ENCODE peak calls at places on chromosome 9, in six cellular contexts. A is sigmoid colon, K is SK-N-SH, R is HCT116, S is breast epithelium, Y is vagina. J is an unnamed sample.

GRCh38 chr9:68560131-68560844 is 19.6 kb upstream of the TMEM252 start:
- DNase-seq in Y (no peak), R (peak), S (no peak), A (peak), K (peak), J (peak)

GRCh38 chr9:131254107-131254491 is 22.2 kb downstream of the FAM78A start:
- DNase-seq in Y (no peak), A (no peak), S (no peak), R (no peak), K (no peak), J (peak)

GRCh38 chr9:87370003-87370685 is 127.5 kb upstream of the DAPK1 start:
- DNase-seq in Y (no peak), S (no peak), R (no peak), K (no peak), A (no peak), J (no peak)

GRCh38 chr9:12684923-12685468 is 8.2 kb upstream of the TYRP1 start:
- DNase-seq in S (no peak), Y (no peak), R (no peak), K (no peak), A (no peak), J (no peak)

GRCh38 chr9:9574080-9574479 is 1038.7 kb downstream of the PTPRD start:
- DNase-seq in K (no peak), A (no peak), R (no peak), Y (no peak), S (no peak), J (no peak)

GRCh38 chr9:91047993-91048607 is 246.5 kb downstream of the SYK start:
- DNase-seq in K (no peak), A (no peak), Y (no peak), S (no peak), R (no peak), J (no peak)

GRCh38 chr9:85744481-85744880 is 2.7 kb upstream of the AGTPBP1 start:
- DNase-seq in Y (no peak), A (no peak), S (no peak), K (no peak), R (no peak), J (no peak)

GRCh38 chr9:120904061-120904998 is 22.3 kb downstream of the TRAF1 start:
- DNase-seq in S (no peak), K (no peak), Y (no peak), R (no peak), A (no peak), J (peak)

GRCh38 chr9:87725900-87726709 is at the start of gene CTSL:
- DNase-seq in S (peak), K (peak), A (peak), R (peak), Y (peak), J (peak)

GRCh38 chr9:34072868-34073590 is 24.3 kb upstream of the UBAP2 start:
- DNase-seq in S (no peak), R (no peak), K (no peak), Y (no peak), A (peak), J (no peak)

GRCh38 chr9:84447305-84447704 is 106.7 kb upstream of the SLC28A3 start:
- DNase-seq in Y (no peak), R (no peak), S (no peak), A (no peak), K (no peak), J (no peak)

GRCh38 chr9:15423328-15423985 is 781 bp downstream of the SNAPC3 start:
- DNase-seq in Y (no peak), A (no peak), R (no peak), S (no peak), K (peak), J (no peak)

GRCh38 chr9:7042124-7042523 is 284.4 kb downstream of the KDM4C start:
- DNase-seq in K (no peak), Y (no peak), A (no peak), S (no peak), R (no peak), J (no peak)

GRCh38 chr9:137452761-137453642 is 6.1 kb downstream of the NSMF start:
- DNase-seq in S (no peak), R (no peak), A (peak), Y (no peak), K (no peak), J (peak)

GRCh38 chr9:119009253-119009652 is 360.0 kb downstream of the BRINP1 start:
- DNase-seq in R (no peak), S (no peak), K (no peak), A (no peak), Y (no peak), J (no peak)

GRCh38 chr9:96203867-96204412 is 98.0 kb downstream of the HSD17B3 start:
- DNase-seq in K (peak), Y (no peak), R (no peak), A (no peak), S (no peak), J (no peak)

GRCh38 chr9:89376741-89377140 is 58.4 kb downstream of the SECISBP2 start:
- DNase-seq in R (no peak), A (no peak), K (no peak), Y (no peak), S (no peak), J (no peak)

GRCh38 chr9:26210338-26210851 is 532.2 kb upstream of the TUSC1 start:
- DNase-seq in S (no peak), Y (no peak), R (no peak), A (no peak), K (no peak), J (no peak)

GRCh38 chr9:127058645-127059021 is 63.8 kb downstream of the ANGPTL2 start:
- DNase-seq in S (no peak), Y (peak), A (no peak), K (no peak), R (no peak), J (no peak)

GRCh38 chr9:135397142-135397541 is 82.4 kb upstream of the PPP1R26 start:
- DNase-seq in S (no peak), R (no peak), A (no peak), K (no peak), Y (no peak), J (no peak)

GRCh38 chr9:33239922-33240321 is at the start of gene SPINK4:
- DNase-seq in K (peak), R (no peak), S (no peak), Y (no peak), A (no peak), J (peak)

GRCh38 chr9:100679834-100680233 is 102.0 kb downstream of the CAVIN4 start:
- DNase-seq in A (no peak), R (no peak), K (no peak), S (no peak), Y (no peak), J (no peak)
- TF ChIP-seq POLR2AphosphoS5 in A (no peak), R (no peak), K (no peak), S (no peak), Y (no peak), J (no peak)

DNA sequence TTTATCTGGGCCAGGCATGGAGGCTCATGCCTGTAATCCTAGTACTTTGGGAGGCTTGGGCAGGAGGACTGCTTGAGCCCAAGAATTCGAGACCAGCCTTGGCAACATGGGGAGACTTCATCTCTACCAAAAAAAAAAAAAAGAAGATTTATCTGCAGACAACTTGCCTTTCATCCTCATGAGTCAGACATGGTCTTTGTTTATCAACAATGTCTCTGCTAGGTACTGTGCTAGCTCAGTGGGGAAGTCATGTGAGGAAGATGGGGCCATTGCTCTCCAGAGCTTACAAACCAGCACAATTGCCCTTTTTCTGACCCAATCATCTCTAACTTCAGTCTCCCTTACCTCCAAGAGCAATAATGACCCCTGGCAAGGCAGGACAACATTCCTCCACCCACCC is 1.6 kb downstream of the URM1 start:
- DNase-seq in R (no peak), S (no peak), Y (no peak), A (no peak), K (no peak), J (no peak)
- H3K4me3 ChIP-seq in R (peak), S (no peak), Y (no peak), A (no peak), K (peak), J (no peak)

GRCh38 chr9:128094950-128095544 is 27.0 kb downstream of the SLC25A25 start:
- DNase-seq in K (no peak), Y (no peak), R (no peak), A (no peak), S (no peak), J (peak)

GRCh38 chr9:128096614-128097013 is 28.6 kb downstream of the SLC25A25 start:
- DNase-seq in Y (no peak), K (no peak), A (no peak), R (no peak), S (no peak), J (no peak)

GRCh38 chr9:128092199-128092977 is 24.4 kb downstream of the SLC25A25 start:
- DNase-seq in A (no peak), K (no peak), S (no peak), R (no peak), Y (no peak), J (peak)

GRCh38 chr9:128093016-128093415 is 25.0 kb downstream of the SLC25A25 start:
- DNase-seq in A (no peak), Y (no peak), K (no peak), R (no peak), S (no peak), J (no peak)

GRCh38 chr9:128094166-128094949 is 26.3 kb downstream of the SLC25A25 start:
- DNase-seq in K (peak), A (peak), Y (peak), S (peak), R (peak), J (peak)
- TF ChIP-seq POLR2AphosphoS5 in K (peak), A (peak), Y (peak), S (peak), R (peak), J (no peak)

GRCh38 chr9:78132688-78133033 is 101.0 kb upstream of the GNAQ start:
- DNase-seq in R (no peak), K (no peak), Y (no peak), A (no peak), S (no peak), J (no peak)
- H3K4me3 ChIP-seq in R (no peak), K (peak), Y (no peak), A (peak), S (no peak), J (no peak)

GRCh38 chr9:133148351-133149129 is 15.2 kb downstream of the GBGT1 start:
- DNase-seq in K (peak), S (peak), R (no peak), Y (no peak), A (peak), J (peak)
- TF ChIP-seq POLR2AphosphoS5 in K (no peak), S (peak), R (no peak), Y (peak), A (no peak), J (peak)

GRCh38 chr9:113969343-113969742 is 93.2 kb downstream of the ZNF618 start:
- DNase-seq in Y (no peak), K (no peak), A (no peak), R (no peak), S (no peak), J (no peak)
- H3K4me3 ChIP-seq in Y (no peak), K (no peak), A (no peak), R (no peak), S (no peak), J (no peak)

GRCh38 chr9:37508135-37508833 is 22.5 kb downstream of the POLR1E start:
- DNase-seq in K (no peak), Y (no peak), A (no peak), S (no peak), R (no peak), J (no peak)
- TF ChIP-seq POLR2AphosphoS5 in K (peak), Y (no peak), A (no peak), S (no peak), R (no peak), J (no peak)

J was measured in spleen.